ENCODE peak calls at places on chromosome 10, in ten cellular contexts. One of them, this sample, is unnamed.

GRCh38 chr10:100528123-100528884 is 1.4 kb downstream of the NDUFB8 start:
- DNase-seq in stomach: no peak
- DNase-seq in AG09309: no peak
- DNase-seq in CD4-positive, alpha-beta memory T cell: peak; percentile 22
- DNase-seq in CD8-positive, alpha-beta memory T cell: no peak
- DNase-seq in body of pancreas: no peak
- DNase-seq in tibial nerve: no peak
- DNase-seq in fibroblast of the aortic adventitia: no peak
- DNase-seq in BJ: no peak
- DNase-seq in IMR-90: no peak
- DNase-seq in this sample: no peak

GRCh38 chr10:117005454-117006055 is 568 bp upstream of the SHTN1 start:
- DNase-seq in stomach: no peak
- DNase-seq in AG09309: no peak
- DNase-seq in CD4-positive, alpha-beta memory T cell: no peak
- DNase-seq in CD8-positive, alpha-beta memory T cell: no peak
- DNase-seq in body of pancreas: peak; percentile 46
- DNase-seq in tibial nerve: no peak
- DNase-seq in fibroblast of the aortic adventitia: no peak
- DNase-seq in BJ: no peak
- DNase-seq in IMR-90: no peak
- DNase-seq in this sample: peak; percentile 7

GRCh38 chr10:6151087-6151977 is 51.4 kb upstream of the PFKFB3 start:
- DNase-seq in stomach: peak; percentile 54
- DNase-seq in AG09309: no peak
- DNase-seq in CD4-positive, alpha-beta memory T cell: peak; percentile 53
- DNase-seq in CD8-positive, alpha-beta memory T cell: peak; percentile 26
- DNase-seq in body of pancreas: peak; percentile 56
- DNase-seq in tibial nerve: peak; percentile 37
- DNase-seq in fibroblast of the aortic adventitia: peak; percentile 71
- DNase-seq in BJ: no peak
- DNase-seq in IMR-90: peak; percentile 69
- DNase-seq in this sample: peak; percentile 81

GRCh38 chr10:112738586-112739218 is 211.3 kb upstream of the TCF7L2 start:
- DNase-seq in stomach: no peak
- DNase-seq in AG09309: no peak
- DNase-seq in CD4-positive, alpha-beta memory T cell: no peak
- DNase-seq in CD8-positive, alpha-beta memory T cell: no peak
- DNase-seq in body of pancreas: peak; percentile 58
- DNase-seq in tibial nerve: no peak
- DNase-seq in fibroblast of the aortic adventitia: no peak
- DNase-seq in BJ: no peak
- DNase-seq in IMR-90: peak; percentile 71
- DNase-seq in this sample: peak; percentile 48

GRCh38 chr10:93336110-93336509 is 146.0 kb downstream of the MYOF start:
- DNase-seq in stomach: no peak
- DNase-seq in AG09309: no peak
- DNase-seq in CD4-positive, alpha-beta memory T cell: no peak
- DNase-seq in CD8-positive, alpha-beta memory T cell: no peak
- DNase-seq in body of pancreas: no peak
- DNase-seq in tibial nerve: no peak
- DNase-seq in fibroblast of the aortic adventitia: no peak
- DNase-seq in BJ: no peak
- DNase-seq in IMR-90: no peak
- DNase-seq in this sample: no peak

GRCh38 chr10:48801026-48801425 is 116.4 kb downstream of the WDFY4 start:
- DNase-seq in stomach: no peak
- DNase-seq in AG09309: no peak
- DNase-seq in CD4-positive, alpha-beta memory T cell: no peak
- DNase-seq in CD8-positive, alpha-beta memory T cell: no peak
- DNase-seq in body of pancreas: no peak
- DNase-seq in tibial nerve: no peak
- DNase-seq in fibroblast of the aortic adventitia: peak; percentile 16
- DNase-seq in BJ: peak; percentile 21
- DNase-seq in IMR-90: no peak
- DNase-seq in this sample: no peak

GRCh38 chr10:119341236-119342016 is 134.1 kb downstream of the GRK5 start:
- DNase-seq in stomach: no peak
- DNase-seq in AG09309: no peak
- DNase-seq in CD4-positive, alpha-beta memory T cell: no peak
- DNase-seq in CD8-positive, alpha-beta memory T cell: no peak
- DNase-seq in body of pancreas: no peak
- DNase-seq in tibial nerve: no peak
- DNase-seq in fibroblast of the aortic adventitia: peak; percentile 61
- DNase-seq in BJ: no peak
- DNase-seq in IMR-90: peak; percentile 83
- DNase-seq in this sample: peak; percentile 91

GRCh38 chr10:130631139-130631864 is 495.1 kb downstream of the GLRX3 start:
- DNase-seq in stomach: no peak
- DNase-seq in AG09309: no peak
- DNase-seq in CD4-positive, alpha-beta memory T cell: no peak
- DNase-seq in CD8-positive, alpha-beta memory T cell: no peak
- DNase-seq in body of pancreas: no peak
- DNase-seq in tibial nerve: no peak
- DNase-seq in fibroblast of the aortic adventitia: no peak
- DNase-seq in BJ: no peak
- DNase-seq in IMR-90: no peak
- DNase-seq in this sample: peak; percentile 68

GRCh38 chr10:27391916-27392315 is 112.2 kb upstream of the RAB18 start:
- DNase-seq in stomach: no peak
- DNase-seq in AG09309: no peak
- DNase-seq in CD4-positive, alpha-beta memory T cell: no peak
- DNase-seq in CD8-positive, alpha-beta memory T cell: no peak
- DNase-seq in body of pancreas: no peak
- DNase-seq in tibial nerve: no peak
- DNase-seq in fibroblast of the aortic adventitia: no peak
- DNase-seq in BJ: no peak
- DNase-seq in IMR-90: no peak
- DNase-seq in this sample: no peak
- H3K4me3 ChIP-seq in stomach: no peak overlapping the region
- H3K4me3 ChIP-seq in AG09309: no peak overlapping the region
- H3K4me3 ChIP-seq in CD4-positive, alpha-beta memory T cell: no peak overlapping the region
- H3K4me3 ChIP-seq in CD8-positive, alpha-beta memory T cell: no peak overlapping the region
- H3K4me3 ChIP-seq in body of pancreas: no peak overlapping the region
- H3K4me3 ChIP-seq in tibial nerve: no peak overlapping the region
- H3K4me3 ChIP-seq in fibroblast of the aortic adventitia: no peak overlapping the region
- H3K4me3 ChIP-seq in BJ: no peak overlapping the region
- H3K4me3 ChIP-seq in IMR-90: no peak overlapping the region
- H3K4me3 ChIP-seq in this sample: no peak overlapping the region

GRCh38 chr10:75043256-75044121 is 68.0 kb upstream of the SAMD8 start:
- DNase-seq in stomach: no peak
- DNase-seq in AG09309: no peak
- DNase-seq in CD4-positive, alpha-beta memory T cell: peak; percentile 46
- DNase-seq in CD8-positive, alpha-beta memory T cell: peak; percentile 48
- DNase-seq in body of pancreas: no peak
- DNase-seq in tibial nerve: no peak
- DNase-seq in fibroblast of the aortic adventitia: no peak
- DNase-seq in BJ: no peak
- DNase-seq in IMR-90: no peak
- DNase-seq in this sample: no peak
- H3K4me3 ChIP-seq in stomach: no peak overlapping the region
- H3K4me3 ChIP-seq in AG09309: no peak overlapping the region
- H3K4me3 ChIP-seq in CD4-positive, alpha-beta memory T cell: peak overlapping the region; percentile 22
- H3K4me3 ChIP-seq in CD8-positive, alpha-beta memory T cell: no peak overlapping the region
- H3K4me3 ChIP-seq in body of pancreas: no peak overlapping the region
- H3K4me3 ChIP-seq in tibial nerve: no peak overlapping the region
- H3K4me3 ChIP-seq in fibroblast of the aortic adventitia: no peak overlapping the region
- H3K4me3 ChIP-seq in BJ: no peak overlapping the region
- H3K4me3 ChIP-seq in IMR-90: no peak overlapping the region
- H3K4me3 ChIP-seq in this sample: no peak overlapping the region

DNA sequence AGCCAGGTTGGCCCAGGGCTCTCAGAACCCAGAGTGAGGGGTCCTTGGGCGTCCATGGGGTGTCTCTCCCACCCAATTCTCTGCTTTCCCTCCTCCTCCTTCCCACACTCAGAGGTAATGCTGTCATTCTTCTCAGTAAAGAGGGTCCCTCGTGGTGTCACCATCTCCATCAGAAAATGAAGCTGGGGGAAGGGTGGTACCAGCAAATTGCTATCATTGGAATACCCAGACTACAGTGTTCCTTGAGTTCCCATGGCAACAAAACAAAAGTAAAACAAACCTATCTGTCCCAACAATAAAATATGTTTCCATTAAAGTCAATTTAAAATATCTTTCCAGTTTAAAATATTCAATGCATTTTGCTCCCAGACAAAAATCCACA is 181.9 kb downstream of the ARID5B start:
- DNase-seq in stomach: no peak
- DNase-seq in AG09309: no peak
- DNase-seq in CD4-positive, alpha-beta memory T cell: peak; percentile 27
- DNase-seq in CD8-positive, alpha-beta memory T cell: no peak
- DNase-seq in body of pancreas: no peak
- DNase-seq in tibial nerve: no peak
- DNase-seq in fibroblast of the aortic adventitia: peak; percentile 69
- DNase-seq in BJ: no peak
- DNase-seq in IMR-90: no peak
- DNase-seq in this sample: peak; percentile 73
- H3K4me3 ChIP-seq in stomach: no peak overlapping the region
- H3K4me3 ChIP-seq in AG09309: no peak overlapping the region
- H3K4me3 ChIP-seq in CD4-positive, alpha-beta memory T cell: peak overlapping the region; percentile 1
- H3K4me3 ChIP-seq in CD8-positive, alpha-beta memory T cell: peak overlapping the region; percentile 53
- H3K4me3 ChIP-seq in body of pancreas: no peak overlapping the region
- H3K4me3 ChIP-seq in tibial nerve: no peak overlapping the region
- H3K4me3 ChIP-seq in fibroblast of the aortic adventitia: peak overlapping the region; percentile 37
- H3K4me3 ChIP-seq in BJ: no peak overlapping the region
- H3K4me3 ChIP-seq in IMR-90: no peak overlapping the region
- H3K4me3 ChIP-seq in this sample: no peak overlapping the region

GRCh38 chr10:127694580-127695193 is 42.3 kb upstream of the FOXI2 start:
- DNase-seq in stomach: no peak
- DNase-seq in AG09309: no peak
- DNase-seq in CD4-positive, alpha-beta memory T cell: no peak
- DNase-seq in CD8-positive, alpha-beta memory T cell: no peak
- DNase-seq in body of pancreas: no peak
- DNase-seq in tibial nerve: no peak
- DNase-seq in fibroblast of the aortic adventitia: no peak
- DNase-seq in BJ: no peak
- DNase-seq in IMR-90: no peak
- DNase-seq in this sample: peak; percentile 6
- H3K4me3 ChIP-seq in stomach: no peak overlapping the region
- H3K4me3 ChIP-seq in AG09309: no peak overlapping the region
- H3K4me3 ChIP-seq in CD4-positive, alpha-beta memory T cell: no peak overlapping the region
- H3K4me3 ChIP-seq in CD8-positive, alpha-beta memory T cell: no peak overlapping the region
- H3K4me3 ChIP-seq in body of pancreas: no peak overlapping the region
- H3K4me3 ChIP-seq in tibial nerve: no peak overlapping the region
- H3K4me3 ChIP-seq in fibroblast of the aortic adventitia: no peak overlapping the region
- H3K4me3 ChIP-seq in BJ: no peak overlapping the region
- H3K4me3 ChIP-seq in IMR-90: no peak overlapping the region
- H3K4me3 ChIP-seq in this sample: no peak overlapping the region

GRCh38 chr10:110691139-110691538 is 47.0 kb downstream of the RBM20 start:
- DNase-seq in stomach: no peak
- DNase-seq in AG09309: no peak
- DNase-seq in CD4-positive, alpha-beta memory T cell: no peak
- DNase-seq in CD8-positive, alpha-beta memory T cell: no peak
- DNase-seq in body of pancreas: no peak
- DNase-seq in tibial nerve: no peak
- DNase-seq in fibroblast of the aortic adventitia: no peak
- DNase-seq in BJ: no peak
- DNase-seq in IMR-90: no peak
- DNase-seq in this sample: no peak

GRCh38 chr10:110682348-110682747 is 38.2 kb downstream of the RBM20 start:
- DNase-seq in stomach: no peak
- DNase-seq in AG09309: no peak
- DNase-seq in CD4-positive, alpha-beta memory T cell: no peak
- DNase-seq in CD8-positive, alpha-beta memory T cell: no peak
- DNase-seq in body of pancreas: no peak
- DNase-seq in tibial nerve: no peak
- DNase-seq in fibroblast of the aortic adventitia: no peak
- DNase-seq in BJ: no peak
- DNase-seq in IMR-90: no peak
- DNase-seq in this sample: no peak

GRCh38 chr10:110684800-110685446 is 40.8 kb downstream of the RBM20 start:
- DNase-seq in stomach: no peak
- DNase-seq in AG09309: no peak
- DNase-seq in CD4-positive, alpha-beta memory T cell: no peak
- DNase-seq in CD8-positive, alpha-beta memory T cell: no peak
- DNase-seq in body of pancreas: no peak
- DNase-seq in tibial nerve: no peak
- DNase-seq in fibroblast of the aortic adventitia: peak; percentile 25
- DNase-seq in BJ: peak; percentile 22
- DNase-seq in IMR-90: peak; percentile 85
- DNase-seq in this sample: peak; percentile 48

GRCh38 chr10:110686037-110686436 is 41.9 kb downstream of the RBM20 start:
- DNase-seq in stomach: no peak
- DNase-seq in AG09309: no peak
- DNase-seq in CD4-positive, alpha-beta memory T cell: no peak
- DNase-seq in CD8-positive, alpha-beta memory T cell: no peak
- DNase-seq in body of pancreas: no peak
- DNase-seq in tibial nerve: no peak
- DNase-seq in fibroblast of the aortic adventitia: no peak
- DNase-seq in BJ: no peak
- DNase-seq in IMR-90: peak; percentile 60
- DNase-seq in this sample: peak; percentile 80

DNA sequence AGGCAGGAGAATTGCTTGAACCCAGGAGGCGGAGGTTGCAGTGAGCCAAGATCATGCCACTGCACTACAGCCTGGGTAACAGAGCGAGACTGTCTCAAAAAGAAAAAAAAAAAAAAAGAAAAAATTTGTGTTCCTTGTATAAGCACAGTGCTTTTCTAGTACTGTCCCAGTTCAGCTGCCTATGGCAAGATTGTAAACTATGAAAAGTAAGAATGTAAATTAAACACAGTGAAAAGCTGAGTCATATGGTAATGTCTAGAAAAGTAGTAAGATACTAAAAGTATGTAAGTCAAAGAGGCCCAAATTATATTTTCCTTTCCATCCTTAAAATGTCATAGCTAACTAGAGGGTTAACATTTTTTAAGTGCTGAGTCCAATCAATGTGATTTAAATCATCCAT is 42.8 kb downstream of the RBM20 start:
- DNase-seq in stomach: no peak
- DNase-seq in AG09309: no peak
- DNase-seq in CD4-positive, alpha-beta memory T cell: no peak
- DNase-seq in CD8-positive, alpha-beta memory T cell: no peak
- DNase-seq in body of pancreas: no peak
- DNase-seq in tibial nerve: no peak
- DNase-seq in fibroblast of the aortic adventitia: no peak
- DNase-seq in BJ: no peak
- DNase-seq in IMR-90: peak; percentile 84
- DNase-seq in this sample: peak; percentile 35
- H3K4me3 ChIP-seq in stomach: no peak overlapping the region
- H3K4me3 ChIP-seq in AG09309: no peak overlapping the region
- H3K4me3 ChIP-seq in CD4-positive, alpha-beta memory T cell: no peak overlapping the region
- H3K4me3 ChIP-seq in CD8-positive, alpha-beta memory T cell: no peak overlapping the region
- H3K4me3 ChIP-seq in body of pancreas: no peak overlapping the region
- H3K4me3 ChIP-seq in tibial nerve: no peak overlapping the region
- H3K4me3 ChIP-seq in fibroblast of the aortic adventitia: no peak overlapping the region
- H3K4me3 ChIP-seq in BJ: no peak overlapping the region
- H3K4me3 ChIP-seq in IMR-90: no peak overlapping the region
- H3K4me3 ChIP-seq in this sample: no peak overlapping the region

This sample was measured in choroid plexus epithelial cell.